ENCODE peak calls at places on chromosomes 12 and 14, in five cellular contexts. J, X, O, G and U are unnamed samples.

GRCh38 chr12:2641209-2641608 is 153.6 kb upstream of the FKBP4 start:
- DNase-seq in J (peak; percentile 59), O (no peak), X (no peak), G (peak; percentile 47), U (peak; percentile 12)

GRCh38 chr14:63438065-63438757 is 105.0 kb downstream of the PPP2R5E start:
- DNase-seq in G (peak; percentile 15), X (peak; percentile 73), J (peak; percentile 94), O (peak; percentile 80), U (peak; percentile 85)

GRCh38 chr14:68736519-68736918 is 56.3 kb downstream of the ZFP36L1 start:
- DNase-seq in J (no peak), O (no peak), X (no peak), G (no peak), U (no peak)

GRCh38 chr12:42299392-42300308 is 26.2 kb downstream of the ZCRB1 start:
- DNase-seq in O (no peak), J (no peak), G (no peak), X (peak; percentile 44), U (no peak)

GRCh38 chr14:77980475-77981321 is 180.8 kb downstream of the ADCK1 start:
- DNase-seq in J (peak; percentile 61), O (peak; percentile 85), G (no peak), X (no peak), U (peak; percentile 94)

GRCh38 chr14:64632056-64632455 is 72.2 kb upstream of the PLEKHG3 start:
- DNase-seq in O (no peak), G (no peak), J (no peak), X (no peak), U (no peak)

GRCh38 chr12:7001921-7002591 is 16.2 kb downstream of the LPCAT3 start:
- DNase-seq in G (no peak), X (no peak), O (no peak), J (no peak), U (no peak)

GRCh38 chr12:127657036-127657435 is 609.9 kb upstream of the TMEM132C start:
- DNase-seq in G (no peak), O (no peak), J (no peak), X (no peak), U (no peak)

GRCh38 chr12:101889216-101889752 is 11.9 kb downstream of the DRAM1 start:
- DNase-seq in O (no peak), G (no peak), X (no peak), J (no peak), U (no peak)
- H3K27ac ChIP-seq in O (no peak overlapping the region), G (no peak overlapping the region), X (no peak overlapping the region), J (no peak overlapping the region), U (no peak overlapping the region)

GRCh38 chr12:78406776-78407335 is 457.7 kb upstream of the SYT1 start:
- DNase-seq in O (no peak), J (no peak), X (no peak), G (no peak), U (no peak)
- TF ChIP-seq CTCF in O (no peak), J (no peak), X (no peak), G (no peak), U (no peak)

DNA sequence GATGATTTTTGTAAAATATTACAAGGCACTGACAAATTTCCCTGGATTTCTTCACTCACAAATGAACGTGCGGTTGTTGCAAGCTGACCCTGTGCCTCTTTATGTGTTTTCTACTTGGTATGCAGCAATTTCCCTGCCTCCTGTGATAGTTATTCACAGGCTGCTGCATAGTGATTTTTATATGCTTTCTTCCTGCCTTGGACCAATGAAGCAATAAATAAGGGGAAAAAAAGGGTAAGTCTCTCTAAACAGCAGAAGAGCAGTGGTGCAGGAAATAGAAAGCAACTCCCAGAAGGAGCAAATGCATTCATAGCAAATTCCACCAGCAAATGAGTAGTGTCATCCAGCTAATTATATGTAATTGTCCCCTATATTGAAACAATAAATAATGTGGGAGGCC is 737.9 kb downstream of the GALC start:
- DNase-seq in O (no peak), G (no peak), J (no peak), X (no peak), U (no peak)
- H3K9me3 ChIP-seq in O (no peaks in the 10 kb centered on the region), G (no peaks in the 10 kb centered on the region), J (no peaks in the 10 kb centered on the region), X (no peaks in the 10 kb centered on the region), U (no peaks in the 10 kb centered on the region)

GRCh38 chr12:124754491-124754890 is 109.2 kb downstream of the SCARB1 start:
- DNase-seq in O (no peak), J (no peak), X (no peak), G (no peak), U (no peak)

GRCh38 chr12:124756151-124756550 is 107.5 kb downstream of the SCARB1 start:
- DNase-seq in X (no peak), J (no peak), G (no peak), O (no peak), U (no peak)

GRCh38 chr12:124756730-124757129 is 106.9 kb downstream of the SCARB1 start:
- DNase-seq in J (no peak), G (no peak), X (no peak), O (no peak), U (no peak)

GRCh38 chr12:124754949-124755800 is 108.5 kb downstream of the SCARB1 start:
- DNase-seq in G (no peak), O (peak; percentile 57), J (peak; percentile 79), X (no peak), U (peak; percentile 95)

DNA sequence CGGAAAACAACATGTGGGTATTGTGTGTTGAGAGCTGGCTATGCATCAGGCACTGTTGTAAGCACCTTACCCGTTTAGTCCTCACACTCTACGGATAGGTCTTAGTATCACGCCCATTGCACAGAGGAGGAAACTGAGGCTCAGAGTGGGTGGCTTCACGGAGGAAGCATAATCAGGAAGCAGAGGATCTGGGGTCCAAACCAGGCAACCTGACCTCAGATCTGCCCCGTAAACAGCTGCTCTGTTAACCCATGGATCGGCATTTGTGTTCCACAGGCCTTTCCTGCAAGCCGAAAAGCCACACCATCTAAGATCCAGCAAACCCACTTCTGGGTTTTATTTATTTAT is 107.9 kb downstream of the SCARB1 start:
- DNase-seq in O (no peak), G (no peak), J (no peak), X (no peak), U (no peak)
- H3K27ac ChIP-seq in O (no peak overlapping the region), G (no peak overlapping the region), J (peak overlapping the region; percentile 70), X (peak overlapping the region; percentile 73), U (peak overlapping the region; percentile 79)

DNA sequence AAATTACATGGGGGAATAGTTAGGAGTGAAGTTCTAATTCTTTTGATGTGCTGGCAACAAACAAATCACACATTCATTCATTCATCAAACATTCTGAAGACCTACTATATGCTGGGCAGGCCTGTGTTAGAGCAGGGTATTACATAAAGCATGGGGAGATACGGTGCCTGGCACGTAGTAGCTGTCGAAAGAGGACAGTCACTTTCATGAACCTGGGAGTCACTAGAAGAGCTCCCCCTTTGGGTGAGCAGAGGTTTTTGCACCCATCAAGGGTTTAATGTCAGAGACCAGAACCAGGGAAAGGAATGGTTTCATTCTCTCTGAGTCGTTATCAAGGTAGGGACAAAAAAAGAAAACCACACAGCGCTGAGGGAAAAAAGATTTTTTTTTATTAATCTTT is 10.0 kb downstream of the LHX5 start:
- DNase-seq in O (no peak), X (no peak), J (no peak), G (peak; percentile 29), U (no peak)
- TF ChIP-seq CTCF in O (no peak), X (peak; percentile 63), J (peak; percentile 20), G (peak; percentile 54), U (no peak)

GRCh38 chr12:105100207-105100985 is 7.1 kb upstream of the WASHC4 start:
- DNase-seq in X (no peak), O (no peak), J (peak; percentile 14), G (peak; percentile 37), U (no peak)
- H3K9me3 ChIP-seq in X (no peaks in the 10 kb centered on the region), O (no peaks in the 10 kb centered on the region), J (no peaks in the 10 kb centered on the region), G (no peaks in the 10 kb centered on the region), U (no peaks in the 10 kb centered on the region)

GRCh38 chr12:123134265-123134664 is 16.6 kb downstream of the PITPNM2 start:
- DNase-seq in O (no peak), J (no peak), G (no peak), X (no peak), U (peak; percentile 84)

GRCh38 chr12:123135688-123136087 is 15.2 kb downstream of the PITPNM2 start:
- DNase-seq in X (no peak), O (no peak), G (no peak), J (no peak), U (no peak)

GRCh38 chr12:123133701-123134100 is 17.2 kb downstream of the PITPNM2 start:
- DNase-seq in J (no peak), O (no peak), X (no peak), G (no peak), U (no peak)

GRCh38 chr12:123132951-123133619 is 17.8 kb downstream of the PITPNM2 start:
- DNase-seq in G (no peak), X (no peak), O (no peak), J (peak; percentile 76), U (no peak)

DNA sequence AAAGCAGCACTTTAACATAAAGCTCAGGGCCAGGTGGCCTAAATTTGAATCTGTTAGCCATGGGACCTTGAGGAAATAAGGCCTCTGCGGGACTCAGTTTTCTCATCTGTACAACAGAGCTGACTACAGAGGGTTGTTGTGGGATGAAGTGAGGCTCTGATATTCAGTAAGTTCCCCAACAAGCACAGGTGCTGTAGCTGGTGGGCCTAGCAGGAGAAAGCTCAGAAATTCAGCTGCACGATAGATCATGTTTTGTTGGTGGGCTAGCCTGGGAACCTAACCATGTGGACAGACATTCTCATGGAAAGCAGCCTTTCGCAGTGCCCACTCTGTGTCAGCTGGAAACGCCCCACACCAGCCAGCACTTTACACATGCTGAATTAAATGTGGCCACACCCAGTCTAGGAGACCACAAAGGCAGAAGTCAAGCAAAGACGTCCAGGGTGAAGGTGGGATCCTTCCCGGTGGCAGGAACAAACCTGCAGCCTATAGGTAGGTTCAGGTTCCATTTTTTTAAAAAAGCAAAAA is 16.1 kb downstream of the PITPNM2 start:
- DNase-seq in O (no peak), X (no peak), J (no peak), G (no peak), U (no peak)
- H3K27ac ChIP-seq in O (no peak overlapping the region), X (no peak overlapping the region), J (no peak overlapping the region), G (no peak overlapping the region), U (peak overlapping the region; percentile 73)

DNA sequence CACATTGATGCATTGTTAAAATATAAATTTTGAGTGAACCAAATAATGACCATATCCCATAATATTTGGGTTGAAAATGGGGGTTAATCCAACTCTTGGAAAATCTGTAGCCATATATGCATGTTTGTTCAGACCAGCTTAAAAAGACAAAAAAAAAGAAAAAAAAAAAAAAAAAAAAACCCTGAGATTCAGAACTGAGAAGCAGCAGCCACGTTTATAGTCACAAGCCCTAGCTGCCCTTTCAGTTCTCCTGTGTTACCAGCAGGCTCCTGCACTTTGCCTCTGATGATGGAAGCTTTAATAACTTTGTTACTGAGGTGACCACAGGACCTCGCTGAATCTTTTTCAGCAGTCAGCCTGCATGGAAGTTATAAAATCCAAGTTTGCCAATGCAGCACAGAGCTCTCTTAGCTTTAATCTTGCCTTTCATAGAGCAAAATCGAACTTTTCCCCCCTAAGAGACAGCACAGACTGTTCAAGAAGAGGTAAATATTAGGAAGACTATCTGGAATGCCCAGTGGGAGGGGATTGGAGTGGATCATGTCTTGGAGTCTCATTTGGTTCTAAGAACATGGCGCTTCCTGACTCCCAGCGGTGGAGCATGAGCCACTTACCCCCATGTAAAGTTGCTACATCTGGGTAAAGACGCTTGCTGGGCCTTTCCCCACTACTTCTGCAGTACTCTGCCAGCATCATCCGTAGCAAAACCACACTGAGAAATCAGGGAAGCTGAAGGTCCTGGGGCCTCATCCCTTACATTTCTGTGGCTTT is 20.6 kb downstream of the GNG2 start:
- DNase-seq in O (no peak), G (no peak), X (no peak), J (no peak), U (no peak)
- TF ChIP-seq CTCF in O (no peak), G (no peak), X (no peak), J (no peak), U (no peak)

GRCh38 chr14:106625181-106625580 is 1098.8 kb downstream of the TMEM121 start:
- DNase-seq in G (no peak), X (no peak), O (no peak), J (no peak), U (no peak)
- H3K9me3 ChIP-seq in G (peaks cover 7% of the 10 kb centered on the region), X (peaks cover 29% of the 10 kb centered on the region), O (no peaks in the 10 kb centered on the region), J (no peaks in the 10 kb centered on the region), U (no peaks in the 10 kb centered on the region)